ENCODE peak calls at places on chromosomes 5 and 9, in eight cellular contexts. One of them, this sample, is unnamed.

GRCh38 chr5:105878402-105878801 is 1792.3 kb downstream of the EFNA5 start:
- DNase-seq in choroid plexus epithelial cell: no peak
- DNase-seq in GM19239: no peak
- DNase-seq in AG08395: no peak
- DNase-seq in stimulated activated CD8-positive, alpha-beta memory T cell treated with anti-CD3 and anti-CD28 coated beads, Interleukin-4, amount 100 ng/mL, for 1 hour: no peak
- DNase-seq in tibial nerve: no peak
- DNase-seq in cardiac septum: no peak
- DNase-seq in ELF-1: no peak
- DNase-seq in this sample: no peak

GRCh38 chr9:9942764-9943424 is 669.9 kb downstream of the PTPRD start:
- DNase-seq in stimulated activated CD8-positive, alpha-beta memory T cell treated with anti-CD3 and anti-CD28 coated beads, Interleukin-4, amount 100 ng/mL, for 1 hour: peak; percentile 8
- DNase-seq in AG08395: peak; percentile 38
- DNase-seq in tibial nerve: peak; percentile 45
- DNase-seq in choroid plexus epithelial cell: peak; percentile 76
- DNase-seq in ELF-1: peak; percentile 84
- DNase-seq in cardiac septum: peak; percentile 75
- DNase-seq in GM19239: peak; percentile 10
- DNase-seq in this sample: no peak

GRCh38 chr9:83622814-83623633 is at the start of gene IDNK:
- DNase-seq in ELF-1: peak; percentile 70
- DNase-seq in choroid plexus epithelial cell: peak; percentile 31
- DNase-seq in cardiac septum: peak; percentile 90
- DNase-seq in AG08395: peak; percentile 63
- DNase-seq in stimulated activated CD8-positive, alpha-beta memory T cell treated with anti-CD3 and anti-CD28 coated beads, Interleukin-4, amount 100 ng/mL, for 1 hour: peak; percentile 33
- DNase-seq in GM19239: peak; percentile 36
- DNase-seq in tibial nerve: peak; percentile 45
- DNase-seq in this sample: no peak

GRCh38 chr5:124888622-124889521 is 142.4 kb upstream of the ZNF608 start:
- DNase-seq in choroid plexus epithelial cell: no peak
- DNase-seq in stimulated activated CD8-positive, alpha-beta memory T cell treated with anti-CD3 and anti-CD28 coated beads, Interleukin-4, amount 100 ng/mL, for 1 hour: no peak
- DNase-seq in tibial nerve: no peak
- DNase-seq in AG08395: no peak
- DNase-seq in GM19239: no peak
- DNase-seq in cardiac septum: no peak
- DNase-seq in ELF-1: no peak
- DNase-seq in this sample: no peak

GRCh38 chr5:33854733-33855151 is 37.0 kb downstream of the ADAMTS12 start:
- DNase-seq in GM19239: no peak
- DNase-seq in stimulated activated CD8-positive, alpha-beta memory T cell treated with anti-CD3 and anti-CD28 coated beads, Interleukin-4, amount 100 ng/mL, for 1 hour: no peak
- DNase-seq in AG08395: no peak
- DNase-seq in choroid plexus epithelial cell: peak; percentile 93
- DNase-seq in cardiac septum: no peak
- DNase-seq in ELF-1: peak; percentile 85
- DNase-seq in tibial nerve: no peak
- DNase-seq in this sample: no peak

GRCh38 chr9:99140685-99141314 is 35.9 kb downstream of the TGFBR1 start:
- DNase-seq in cardiac septum: no peak
- DNase-seq in AG08395: peak; percentile 71
- DNase-seq in choroid plexus epithelial cell: peak; percentile 84
- DNase-seq in GM19239: no peak
- DNase-seq in ELF-1: peak; percentile 75
- DNase-seq in stimulated activated CD8-positive, alpha-beta memory T cell treated with anti-CD3 and anti-CD28 coated beads, Interleukin-4, amount 100 ng/mL, for 1 hour: peak; percentile 27
- DNase-seq in tibial nerve: peak; percentile 43
- DNase-seq in this sample: no peak

GRCh38 chr9:128607642-128608350 is 48.9 kb downstream of the DYNC2I2 start:
- DNase-seq in stimulated activated CD8-positive, alpha-beta memory T cell treated with anti-CD3 and anti-CD28 coated beads, Interleukin-4, amount 100 ng/mL, for 1 hour: no peak
- DNase-seq in tibial nerve: no peak
- DNase-seq in cardiac septum: peak; percentile 82
- DNase-seq in GM19239: no peak
- DNase-seq in choroid plexus epithelial cell: no peak
- DNase-seq in ELF-1: no peak
- DNase-seq in AG08395: peak; percentile 33
- DNase-seq in this sample: no peak

GRCh38 chr5:111655169-111655924 is 101.6 kb downstream of the NREP start:
- DNase-seq in ELF-1: no peak
- DNase-seq in choroid plexus epithelial cell: peak; percentile 65
- DNase-seq in GM19239: no peak
- DNase-seq in AG08395: peak; percentile 54
- DNase-seq in cardiac septum: no peak
- DNase-seq in stimulated activated CD8-positive, alpha-beta memory T cell treated with anti-CD3 and anti-CD28 coated beads, Interleukin-4, amount 100 ng/mL, for 1 hour: no peak
- DNase-seq in tibial nerve: peak; percentile 51
- DNase-seq in this sample: no peak

GRCh38 chr5:101720033-101720432 is 576.1 kb downstream of the SLCO4C1 start:
- DNase-seq in ELF-1: no peak
- DNase-seq in cardiac septum: no peak
- DNase-seq in AG08395: no peak
- DNase-seq in choroid plexus epithelial cell: no peak
- DNase-seq in stimulated activated CD8-positive, alpha-beta memory T cell treated with anti-CD3 and anti-CD28 coated beads, Interleukin-4, amount 100 ng/mL, for 1 hour: no peak
- DNase-seq in tibial nerve: no peak
- DNase-seq in GM19239: no peak
- DNase-seq in this sample: no peak